ENCODE peak calls at places on chromosomes 12 and 14, in five cellular contexts. D, S, B, J and R are unnamed samples.
A peak's percentile ranks its signal among the peaks of the same experiment; 100 is the strongest.

GRCh38 chr12:47556219-47556618 is 149.6 kb downstream of the RPAP3 start:
- DNase-seq in D (no peak), B (no peak), J (no peak), S (no peak), R (no peak)

GRCh38 chr12:1534708-1535107 is 59.7 kb downstream of the FBXL14 start:
- DNase-seq in B (no peak), D (no peak), S (no peak), J (no peak), R (no peak)

GRCh38 chr14:100069161-100069800 is 4.1 kb downstream of the EVL start:
- DNase-seq in D (peak; percentile 13), S (no peak), B (no peak), J (no peak), R (no peak)

GRCh38 chr12:119659289-119659897 is 8.5 kb upstream of the PRKAB1 start:
- DNase-seq in J (no peak), D (peak; percentile 37), S (peak; percentile 9), B (no peak), R (peak; percentile 27)

GRCh38 chr12:132287391-132288238 is 41.8 kb downstream of the GALNT9 start:
- DNase-seq in J (no peak), D (no peak), S (no peak), B (no peak), R (no peak)

GRCh38 chr12:7221486-7221885 is 32.0 kb downstream of the PEX5 start:
- DNase-seq in D (no peak), S (no peak), J (no peak), B (no peak), R (no peak)

GRCh38 chr14:77074969-77075368 is 23.1 kb upstream of the CIPC start:
- DNase-seq in B (no peak), D (no peak), S (no peak), J (no peak), R (no peak)

GRCh38 chr12:67692135-67692534 is 43.6 kb downstream of the DYRK2 start:
- DNase-seq in B (no peak), J (no peak), D (no peak), S (no peak), R (no peak)

GRCh38 chr14:22865424-22866215 is 5.9 kb upstream of the LRP10 start:
- DNase-seq in J (no peak), D (peak; percentile 45), S (no peak), B (no peak), R (no peak)

GRCh38 chr12:52992699-52993557 is 13.3 kb upstream of the EIF4B start:
- DNase-seq in B (no peak), S (no peak), D (no peak), J (peak; percentile 54), R (no peak)

GRCh38 chr12:121295746-121296617 is 527 bp downstream of the CAMKK2 start:
- DNase-seq in B (peak; percentile 3), D (no peak), S (no peak), J (peak; percentile 89), R (peak; percentile 37)

GRCh38 chr12:131919366-131920156 is 9.5 kb upstream of the PUS1 start:
- DNase-seq in B (no peak), S (no peak), J (no peak), D (no peak), R (no peak)

GRCh38 chr14:91295276-91295845 is 50.9 kb upstream of the GPR68 start:
- DNase-seq in S (no peak), D (no peak), B (no peak), J (no peak), R (no peak)

GRCh38 chr12:51972849-51973273 is 21.4 kb downstream of the ACVR1B start:
- DNase-seq in S (peak; percentile 47), B (no peak), D (peak; percentile 77), J (no peak), R (no peak)

GRCh38 chr12:108665608-108666202 is 32.0 kb upstream of the SELPLG start:
- DNase-seq in B (no peak), D (no peak), J (no peak), S (no peak), R (no peak)

GRCh38 chr12:45324391-45324790 is 108.5 kb downstream of the ANO6 start:
- DNase-seq in J (no peak), S (no peak), D (no peak), B (no peak), R (no peak)

GRCh38 chr12:64621257-64621942 is 11.1 kb downstream of the RASSF3 start:
- DNase-seq in S (no peak), B (no peak), J (no peak), D (no peak), R (no peak)

GRCh38 chr14:104877066-104877805 is 12.2 kb downstream of the CEP170B start:
- DNase-seq in D (no peak), S (no peak), B (no peak), J (no peak), R (no peak)

GRCh38 chr14:92037989-92038388 is 1.9 kb downstream of the TRIP11 start:
- DNase-seq in D (no peak), J (no peak), S (no peak), B (no peak), R (no peak)

GRCh38 chr12:109549613-109550309 is 23.5 kb downstream of the MMAB start:
- DNase-seq in D (no peak), S (no peak), B (no peak), J (no peak), R (no peak)